ENCODE peak calls at places on chromosomes 7 and 10, in six cellular contexts. One of them, this sample, is unnamed.

GRCh38 chr7:7228472-7228871 is 46.1 kb downstream of the C1GALT1 start:
- DNase-seq in iPS DF 6.9: no peak
- DNase-seq in mesendoderm: no peak
- DNase-seq in PC-3: no peak
- DNase-seq in GM12865: no peak
- DNase-seq in pancreas: no peak
- DNase-seq in this sample: no peak

GRCh38 chr7:151086802-151087246 is 549 bp downstream of the AGAP3 start:
- DNase-seq in iPS DF 6.9: no peak
- DNase-seq in mesendoderm: peak
- DNase-seq in PC-3: peak
- DNase-seq in GM12865: peak
- DNase-seq in pancreas: peak
- DNase-seq in this sample: no peak

GRCh38 chr7:73394416-73394815 is 39.2 kb upstream of the FZD9 start:
- DNase-seq in iPS DF 6.9: no peak
- DNase-seq in mesendoderm: no peak
- DNase-seq in PC-3: no peak
- DNase-seq in GM12865: no peak
- DNase-seq in pancreas: no peak
- DNase-seq in this sample: no peak

GRCh38 chr7:92877367-92877766 is 41.0 kb upstream of the CDK6 start:
- DNase-seq in iPS DF 6.9: no peak
- DNase-seq in mesendoderm: no peak
- DNase-seq in PC-3: no peak
- DNase-seq in GM12865: no peak
- DNase-seq in pancreas: no peak
- DNase-seq in this sample: no peak

GRCh38 chr7:157372300-157373232 is 35.8 kb downstream of the DNAJB6 start:
- DNase-seq in iPS DF 6.9: no peak
- DNase-seq in mesendoderm: no peak
- DNase-seq in PC-3: no peak
- DNase-seq in GM12865: no peak
- DNase-seq in pancreas: no peak
- DNase-seq in this sample: peak

GRCh38 chr7:3825491-3825890 is 524.4 kb downstream of the SDK1 start:
- DNase-seq in iPS DF 6.9: no peak
- DNase-seq in mesendoderm: peak
- DNase-seq in PC-3: no peak
- DNase-seq in GM12865: no peak
- DNase-seq in pancreas: no peak
- DNase-seq in this sample: no peak

GRCh38 chr10:49296826-49297225 is 2.1 kb upstream of the C10orf71 start:
- DNase-seq in iPS DF 6.9: no peak
- DNase-seq in mesendoderm: peak
- DNase-seq in PC-3: no peak
- DNase-seq in GM12865: no peak
- DNase-seq in pancreas: no peak
- DNase-seq in this sample: no peak

GRCh38 chr7:87564290-87564963 is 36.3 kb downstream of the ABCB1 start:
- DNase-seq in iPS DF 6.9: peak
- DNase-seq in mesendoderm: peak
- DNase-seq in PC-3: peak
- DNase-seq in GM12865: peak
- DNase-seq in pancreas: peak
- DNase-seq in this sample: peak

GRCh38 chr7:44471436-44471835 is 19.0 kb downstream of the NUDCD3 start:
- DNase-seq in iPS DF 6.9: no peak
- DNase-seq in mesendoderm: no peak
- DNase-seq in PC-3: no peak
- DNase-seq in GM12865: no peak
- DNase-seq in pancreas: no peak
- DNase-seq in this sample: no peak

GRCh38 chr10:102068216-102068615 is 3.1 kb downstream of the HPS6 start:
- DNase-seq in iPS DF 6.9: no peak
- DNase-seq in mesendoderm: no peak
- DNase-seq in PC-3: no peak
- DNase-seq in GM12865: no peak
- DNase-seq in pancreas: peak
- DNase-seq in this sample: no peak

GRCh38 chr10:114265392-114266053 is 26.5 kb downstream of the VWA2 start:
- DNase-seq in iPS DF 6.9: no peak
- DNase-seq in mesendoderm: no peak
- DNase-seq in PC-3: no peak
- DNase-seq in GM12865: no peak
- DNase-seq in pancreas: no peak
- DNase-seq in this sample: no peak

GRCh38 chr10:29834990-29835569 is 200.3 kb upstream of the SVIL start:
- DNase-seq in iPS DF 6.9: no peak
- DNase-seq in mesendoderm: no peak
- DNase-seq in PC-3: no peak
- DNase-seq in GM12865: no peak
- DNase-seq in pancreas: no peak
- DNase-seq in this sample: no peak

GRCh38 chr10:100710151-100710871 is 35.1 kb upstream of the PAX2 start:
- DNase-seq in iPS DF 6.9: no peak
- DNase-seq in mesendoderm: peak
- DNase-seq in PC-3: no peak
- DNase-seq in GM12865: no peak
- DNase-seq in pancreas: peak
- DNase-seq in this sample: no peak

GRCh38 chr10:59880976-59881510 is 25.3 kb downstream of the CCDC6 start:
- DNase-seq in iPS DF 6.9: no peak
- DNase-seq in mesendoderm: peak
- DNase-seq in PC-3: no peak
- DNase-seq in GM12865: peak
- DNase-seq in pancreas: no peak
- DNase-seq in this sample: no peak

GRCh38 chr10:72759584-72759983 is 67.6 kb downstream of the MCU start:
- DNase-seq in iPS DF 6.9: no peak
- DNase-seq in mesendoderm: peak
- DNase-seq in PC-3: no peak
- DNase-seq in GM12865: no peak
- DNase-seq in pancreas: no peak
- DNase-seq in this sample: no peak

GRCh38 chr10:123229927-123230630 is 75.9 kb downstream of the BUB3 start:
- DNase-seq in iPS DF 6.9: no peak
- DNase-seq in mesendoderm: no peak
- DNase-seq in PC-3: peak
- DNase-seq in GM12865: no peak
- DNase-seq in pancreas: no peak
- DNase-seq in this sample: no peak

GRCh38 chr10:122051609-122052385 is 62.8 kb downstream of the TACC2 start:
- DNase-seq in iPS DF 6.9: no peak
- DNase-seq in mesendoderm: peak
- DNase-seq in PC-3: peak
- DNase-seq in GM12865: no peak
- DNase-seq in pancreas: peak
- DNase-seq in this sample: no peak

GRCh38 chr7:28956608-28957063 is 1.5 kb downstream of the TRIL start:
- DNase-seq in iPS DF 6.9: no peak
- DNase-seq in mesendoderm: peak
- DNase-seq in PC-3: peak
- DNase-seq in GM12865: no peak
- DNase-seq in pancreas: peak
- DNase-seq in this sample: no peak

GRCh38 chr7:140996-141395 is 51.4 kb upstream of the FAM20C start:
- DNase-seq in iPS DF 6.9: no peak
- DNase-seq in mesendoderm: no peak
- DNase-seq in PC-3: no peak
- DNase-seq in GM12865: no peak
- DNase-seq in pancreas: no peak
- DNase-seq in this sample: no peak

GRCh38 chr7:137343483-137343841 is at the start of gene PTN:
- DNase-seq in iPS DF 6.9: no peak
- DNase-seq in mesendoderm: peak
- DNase-seq in PC-3: peak
- DNase-seq in GM12865: no peak
- DNase-seq in pancreas: peak
- DNase-seq in this sample: no peak

GRCh38 chr10:45444976-45445898 is 71.2 kb downstream of the ALOX5 start:
- DNase-seq in iPS DF 6.9: no peak
- DNase-seq in mesendoderm: no peak
- DNase-seq in PC-3: no peak
- DNase-seq in GM12865: no peak
- DNase-seq in pancreas: peak
- DNase-seq in this sample: no peak

GRCh38 chr10:45442251-45442650 is 68.2 kb downstream of the ALOX5 start:
- DNase-seq in iPS DF 6.9: no peak
- DNase-seq in mesendoderm: no peak
- DNase-seq in PC-3: no peak
- DNase-seq in GM12865: no peak
- DNase-seq in pancreas: no peak
- DNase-seq in this sample: peak

GRCh38 chr10:45442670-45443069 is 68.7 kb downstream of the ALOX5 start:
- DNase-seq in iPS DF 6.9: no peak
- DNase-seq in mesendoderm: peak
- DNase-seq in PC-3: no peak
- DNase-seq in GM12865: no peak
- DNase-seq in pancreas: no peak
- DNase-seq in this sample: peak

GRCh38 chr10:45443101-45444009 is 69.3 kb downstream of the ALOX5 start:
- DNase-seq in iPS DF 6.9: no peak
- DNase-seq in mesendoderm: no peak
- DNase-seq in PC-3: no peak
- DNase-seq in GM12865: no peak
- DNase-seq in pancreas: peak
- DNase-seq in this sample: no peak

GRCh38 chr10:45444022-45444421 is 70.0 kb downstream of the ALOX5 start:
- DNase-seq in iPS DF 6.9: no peak
- DNase-seq in mesendoderm: no peak
- DNase-seq in PC-3: no peak
- DNase-seq in GM12865: no peak
- DNase-seq in pancreas: peak
- DNase-seq in this sample: no peak
- H3K4me3 ChIP-seq in iPS DF 6.9: no peak
- H3K4me3 ChIP-seq in mesendoderm: no peak
- H3K4me3 ChIP-seq in PC-3: no peak
- H3K4me3 ChIP-seq in GM12865: no peak
- H3K4me3 ChIP-seq in pancreas: no peak
- H3K4me3 ChIP-seq in this sample: no peak

DNA sequence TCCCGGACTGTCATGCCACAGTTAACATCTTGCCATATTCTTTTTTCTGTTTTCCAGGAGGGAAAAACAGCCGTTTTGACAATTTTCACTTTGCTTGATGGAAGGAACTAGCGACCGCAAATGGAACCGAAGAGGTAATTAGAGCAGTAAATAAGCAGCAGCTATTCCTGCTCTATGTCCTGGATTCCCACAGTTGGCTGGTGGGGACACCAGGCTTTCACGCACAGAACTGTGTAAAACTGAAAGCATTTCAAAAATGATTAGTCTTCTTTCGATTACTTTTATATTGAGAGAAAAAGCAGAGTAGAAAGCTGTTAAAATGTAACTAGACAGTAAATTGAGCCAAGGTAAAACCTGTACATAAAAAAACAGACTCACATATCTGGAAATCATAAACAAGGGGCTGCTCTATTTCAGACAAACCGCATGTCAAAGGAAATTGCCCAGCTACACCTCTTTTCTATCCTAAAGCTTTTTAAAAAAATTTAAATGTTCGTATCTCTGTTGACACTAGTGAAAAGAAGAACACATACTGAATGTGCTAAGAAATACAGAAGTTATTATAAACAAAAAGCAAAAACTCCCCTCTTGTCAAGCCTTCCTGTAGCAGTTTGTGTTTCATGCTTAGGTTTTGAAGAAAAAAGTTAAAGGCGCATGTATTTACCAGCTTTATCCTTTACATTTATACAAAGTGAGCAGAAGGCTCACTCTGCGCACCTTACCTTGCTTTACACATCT is 93.4 kb downstream of the RNF216 start:
- DNase-seq in iPS DF 6.9: no peak
- DNase-seq in mesendoderm: no peak
- DNase-seq in PC-3: no peak
- DNase-seq in GM12865: no peak
- DNase-seq in pancreas: no peak
- DNase-seq in this sample: no peak
- H3K4me3 ChIP-seq in iPS DF 6.9: no peak
- H3K4me3 ChIP-seq in mesendoderm: no peak
- H3K4me3 ChIP-seq in PC-3: no peak
- H3K4me3 ChIP-seq in GM12865: no peak
- H3K4me3 ChIP-seq in pancreas: peak
- H3K4me3 ChIP-seq in this sample: no peak

DNA sequence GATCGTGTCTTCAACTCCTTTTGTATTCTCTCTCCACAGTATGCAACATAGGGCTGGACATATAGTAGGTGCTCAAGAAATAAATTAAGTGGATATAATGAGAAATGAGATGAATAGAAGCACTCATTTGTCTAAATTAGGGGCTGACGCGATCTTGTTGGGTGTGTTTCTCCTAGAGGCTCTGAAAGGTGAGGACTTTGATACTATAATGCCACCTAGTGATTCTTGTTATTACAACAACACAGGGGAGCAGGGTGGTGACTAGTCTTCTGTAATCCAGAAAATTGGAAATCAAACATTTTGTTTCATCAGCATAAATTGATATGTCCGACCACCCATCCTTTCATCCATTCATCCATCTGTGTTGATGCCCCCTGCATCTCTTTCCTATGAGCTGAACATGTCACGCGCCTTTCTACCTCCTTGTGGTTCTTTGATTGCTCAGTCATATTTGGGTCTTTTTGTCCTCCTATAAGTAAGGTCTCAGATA is 3.4 kb upstream of the CFAP58 start:
- DNase-seq in iPS DF 6.9: no peak
- DNase-seq in mesendoderm: peak
- DNase-seq in PC-3: peak
- DNase-seq in GM12865: peak
- DNase-seq in pancreas: no peak
- DNase-seq in this sample: peak
- H3K4me3 ChIP-seq in iPS DF 6.9: no peak
- H3K4me3 ChIP-seq in mesendoderm: no peak
- H3K4me3 ChIP-seq in PC-3: peak
- H3K4me3 ChIP-seq in GM12865: peak
- H3K4me3 ChIP-seq in pancreas: no peak
- H3K4me3 ChIP-seq in this sample: no peak

DNA sequence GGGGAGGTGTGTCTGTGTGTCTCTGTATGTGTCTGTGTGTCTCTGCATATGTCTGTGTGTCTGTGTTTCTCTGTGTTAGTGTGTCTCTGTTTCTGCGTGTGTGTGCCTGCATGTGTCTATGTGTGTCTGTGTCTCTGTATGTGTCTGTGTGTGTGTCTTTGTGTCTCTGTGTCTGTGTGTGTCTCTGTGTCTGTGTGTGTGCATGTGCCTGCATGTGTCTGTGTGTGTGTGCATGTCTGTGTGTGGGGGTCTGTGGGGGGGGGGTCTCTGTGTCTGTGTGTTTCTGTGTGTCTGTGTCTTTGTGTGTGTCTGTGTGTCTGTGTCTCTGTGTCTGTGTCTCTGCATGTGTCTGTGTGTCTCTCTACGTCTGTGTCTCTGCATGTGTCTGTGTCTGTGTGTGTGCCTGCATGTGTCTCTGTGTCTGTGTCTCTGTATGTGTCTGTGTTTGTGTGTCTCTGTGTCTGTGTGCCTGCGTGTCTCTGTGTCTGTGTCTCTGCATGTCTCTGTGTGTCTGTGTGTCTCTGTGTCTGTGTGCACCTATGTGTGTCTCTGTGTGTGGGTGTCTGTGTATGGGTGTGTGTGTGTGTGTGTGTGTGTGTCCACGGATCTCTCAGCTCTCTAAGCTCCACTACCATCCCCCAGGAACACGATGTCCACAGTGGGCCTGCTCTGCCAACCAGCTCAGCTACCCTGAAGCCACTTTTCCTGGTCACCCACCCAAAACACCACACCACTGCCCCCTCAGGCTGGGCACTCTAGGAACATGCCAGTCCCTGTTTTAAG is 41.7 kb downstream of the RASGEF1A start:
- DNase-seq in iPS DF 6.9: no peak
- DNase-seq in mesendoderm: no peak
- DNase-seq in PC-3: no peak
- DNase-seq in GM12865: no peak
- DNase-seq in pancreas: no peak
- DNase-seq in this sample: no peak
- H3K4me3 ChIP-seq in iPS DF 6.9: no peak
- H3K4me3 ChIP-seq in mesendoderm: no peak
- H3K4me3 ChIP-seq in PC-3: no peak
- H3K4me3 ChIP-seq in GM12865: no peak
- H3K4me3 ChIP-seq in pancreas: no peak
- H3K4me3 ChIP-seq in this sample: no peak

This sample was measured in Peyer's patch.